ENCODE peak calls at places on chromosome 2, in five cellular contexts. X is H54, T is GM04503, Y is psoas muscle, Z is iPS DF 6.9. M is an unnamed sample.
A peak's percentile ranks its signal among the peaks of the same experiment; 100 is the strongest.

GRCh38 chr2:163213699-163214098 is 375.1 kb upstream of the KCNH7 start:
- DNase-seq in X (no peak), T (no peak), Y (no peak), Z (no peak), M (no peak)

GRCh38 chr2:237488901-237489860 is 2.1 kb downstream of the MLPH start:
- DNase-seq in X (peak; percentile 55), T (no peak), Y (no peak), Z (no peak), M (no peak)

GRCh38 chr2:28604284-28604843 is 108.5 kb downstream of the PLB1 start:
- DNase-seq in X (no peak), T (no peak), Y (no peak), Z (no peak), M (no peak)

GRCh38 chr2:164126960-164127359 is 391.2 kb upstream of the FIGN start:
- DNase-seq in X (no peak), T (no peak), Y (no peak), Z (no peak), M (no peak)

GRCh38 chr2:33042226-33042625 is 95.5 kb downstream of the LTBP1 start:
- DNase-seq in X (no peak), T (no peak), Y (no peak), Z (no peak), M (no peak)

GRCh38 chr2:224031358-224031970 is 7.6 kb downstream of the SERPINE2 start:
- DNase-seq in X (no peak), T (no peak), Y (no peak), Z (no peak), M (no peak)

GRCh38 chr2:189304360-189304759 is 124.8 kb upstream of the COL5A2 start:
- DNase-seq in X (no peak), T (no peak), Y (no peak), Z (no peak), M (no peak)

GRCh38 chr2:158904620-158905177 is 63.7 kb upstream of the TANC1 start:
- DNase-seq in X (no peak), T (no peak), Y (no peak), Z (no peak), M (no peak)

GRCh38 chr2:182767578-182767977 is 51.5 kb downstream of the DNAJC10 start:
- DNase-seq in X (no peak), T (no peak), Y (no peak), Z (no peak), M (no peak)

GRCh38 chr2:217935901-217936684 is 66.7 kb downstream of the TNS1 start:
- DNase-seq in X (no peak), T (peak; percentile 54), Y (peak; percentile 15), Z (no peak), M (peak; percentile 34)

GRCh38 chr2:218033590-218034496 is 31.0 kb upstream of the TNS1 start:
- DNase-seq in X (no peak), T (no peak), Y (no peak), Z (no peak), M (no peak)

GRCh38 chr2:68971591-68972231 is 2.7 kb upstream of the GKN1 start:
- DNase-seq in X (peak; percentile 48), T (peak; percentile 98), Y (no peak), Z (no peak), M (peak; percentile 57)

GRCh38 chr2:157420771-157421323 is 23.0 kb downstream of the CYTIP start:
- DNase-seq in X (no peak), T (no peak), Y (no peak), Z (no peak), M (no peak)

GRCh38 chr2:105297211-105297610 is 32.3 kb downstream of the TGFBRAP1 start:
- DNase-seq in X (no peak), T (no peak), Y (no peak), Z (no peak), M (no peak)

GRCh38 chr2:929965-930364 is 20.7 kb upstream of the SNTG2 start:
- DNase-seq in X (no peak), T (no peak), Y (no peak), Z (no peak), M (no peak)

GRCh38 chr2:197878792-197879191 is 74.4 kb downstream of the PLCL1 start:
- DNase-seq in X (no peak), T (no peak), Y (no peak), Z (no peak), M (no peak)

GRCh38 chr2:68291317-68291716 is 28.4 kb downstream of the CNRIP1 start:
- DNase-seq in X (no peak), T (no peak), Y (no peak), Z (no peak), M (no peak)

GRCh38 chr2:1694371-1695271 is 49.7 kb downstream of the PXDN start:
- DNase-seq in X (no peak), T (no peak), Y (no peak), Z (no peak), M (no peak)

GRCh38 chr2:159285929-159286708 is at the start of gene WDSUB1:
- DNase-seq in X (peak; percentile 37), T (no peak), Y (peak; percentile 69), Z (no peak), M (peak; percentile 63)

GRCh38 chr2:211737282-211737681 is 801.3 kb downstream of the ERBB4 start:
- DNase-seq in X (no peak), T (no peak), Y (no peak), Z (no peak), M (no peak)

GRCh38 chr2:230931556-230932231 is 6.7 kb upstream of the GPR55 start:
- DNase-seq in X (no peak), T (no peak), Y (no peak), Z (no peak), M (no peak)

GRCh38 chr2:158463496-158464095 is 6.8 kb downstream of the PKP4 start:
- DNase-seq in X (no peak), T (no peak), Y (no peak), Z (no peak), M (no peak)

GRCh38 chr2:215680605-215681598 is 245.0 kb upstream of the FN1 start:
- DNase-seq in X (no peak), T (peak; percentile 83), Y (peak; percentile 30), Z (no peak), M (peak; percentile 17)

GRCh38 chr2:9578475-9579235 is 23.0 kb upstream of the ADAM17 start:
- DNase-seq in X (no peak), T (no peak), Y (no peak), Z (no peak), M (no peak)

GRCh38 chr2:47373747-47374146 is 29.2 kb upstream of the MSH2 start:
- DNase-seq in X (no peak), T (no peak), Y (no peak), Z (no peak), M (no peak)

GRCh38 chr2:55419236-55419513 is 481 bp downstream of the CCDC88A start:
- DNase-seq in X (no peak), T (no peak), Y (peak; percentile 17), Z (no peak), M (peak; percentile 22)

GRCh38 chr2:233912799-233913423 is 4.3 kb upstream of the TRPM8 start:
- DNase-seq in X (peak; percentile 32), T (no peak), Y (no peak), Z (peak; percentile 41), M (peak; percentile 58)

GRCh38 chr2:198084136-198084535 is 279.7 kb downstream of the PLCL1 start:
- DNase-seq in X (no peak), T (no peak), Y (no peak), Z (no peak), M (no peak)

GRCh38 chr2:202104286-202104870 is 31.3 kb downstream of the KIAA2012 start:
- DNase-seq in X (peak; percentile 49), T (no peak), Y (no peak), Z (no peak), M (peak; percentile 49)

GRCh38 chr2:24400207-24400907 is 40.0 kb upstream of the ITSN2 start:
- DNase-seq in X (no peak), T (no peak), Y (no peak), Z (no peak), M (no peak)

GRCh38 chr2:129793326-129793955 is 186.0 kb upstream of the RAB6C start:
- DNase-seq in X (no peak), T (no peak), Y (no peak), Z (no peak), M (no peak)

GRCh38 chr2:100211517-100211916 is 69.1 kb upstream of the AFF3 start:
- DNase-seq in X (no peak), T (no peak), Y (no peak), Z (no peak), M (no peak)

GRCh38 chr2:233498126-233498525 is 68.5 kb downstream of the USP40 start:
- DNase-seq in X (no peak), T (no peak), Y (no peak), Z (no peak), M (no peak)

GRCh38 chr2:43333096-43333655 is 106.8 kb upstream of the ZFP36L2 start:
- DNase-seq in X (no peak), T (no peak), Y (no peak), Z (no peak), M (no peak)

GRCh38 chr2:100422320-100422719 is 4.9 kb upstream of the CHST10 start:
- DNase-seq in X (peak; percentile 59), T (no peak), Y (no peak), Z (peak; percentile 41), M (peak; percentile 84)

GRCh38 chr2:122856696-122857095 is 1101.2 kb downstream of the TSN start:
- DNase-seq in X (no peak), T (no peak), Y (no peak), Z (no peak), M (no peak)

GRCh38 chr2:88002359-88002707 is 14.0 kb downstream of the RNU2-63P start:
- DNase-seq in X (no peak), T (no peak), Y (no peak), Z (no peak), M (no peak)